ENCODE peak calls at places on chromosomes 11 and 22, in seven cellular contexts. One of them, this sample, is unnamed.

GRCh38 chr22:27614291-27615007 is 187.1 kb downstream of the MN1 start:
- DNase-seq in endodermal cell: no peak
- DNase-seq in activated T-cell treated with anti-CD3 and anti-CD28 coated beads for 24 hours: no peak
- DNase-seq in AG08396: no peak
- DNase-seq in posterior vena cava: peak; percentile 81
- DNase-seq in cardiac fibroblast: no peak
- DNase-seq in activated effector memory CD4-positive, alpha-beta T cell treated with Interleukin-2 at 50 U/mL for 16 hours: no peak
- DNase-seq in this sample: no peak

GRCh38 chr11:107606122-107606521 is 15.2 kb downstream of the ELMOD1 start:
- DNase-seq in AG08396: no peak
- DNase-seq in activated T-cell treated with anti-CD3 and anti-CD28 coated beads for 24 hours: no peak
- DNase-seq in cardiac fibroblast: no peak
- DNase-seq in activated effector memory CD4-positive, alpha-beta T cell treated with Interleukin-2 at 50 U/mL for 16 hours: no peak
- DNase-seq in posterior vena cava: no peak
- DNase-seq in endodermal cell: peak; percentile 70
- DNase-seq in this sample: no peak

GRCh38 chr11:116379185-116379828 is 393.5 kb downstream of the BUD13 start:
- DNase-seq in posterior vena cava: no peak
- DNase-seq in endodermal cell: peak; percentile 88
- DNase-seq in activated T-cell treated with anti-CD3 and anti-CD28 coated beads for 24 hours: no peak
- DNase-seq in activated effector memory CD4-positive, alpha-beta T cell treated with Interleukin-2 at 50 U/mL for 16 hours: no peak
- DNase-seq in AG08396: no peak
- DNase-seq in cardiac fibroblast: peak; percentile 23
- DNase-seq in this sample: no peak

GRCh38 chr22:38733329-38734202 is 22.2 kb downstream of the SUN2 start:
- DNase-seq in AG08396: peak; percentile 61
- DNase-seq in cardiac fibroblast: peak; percentile 32
- DNase-seq in endodermal cell: peak; percentile 86
- DNase-seq in activated effector memory CD4-positive, alpha-beta T cell treated with Interleukin-2 at 50 U/mL for 16 hours: peak; percentile 44
- DNase-seq in posterior vena cava: peak; percentile 81
- DNase-seq in activated T-cell treated with anti-CD3 and anti-CD28 coated beads for 24 hours: no peak
- DNase-seq in this sample: peak; percentile 62

GRCh38 chr11:65625628-65626342 is 10.2 kb downstream of the PCNX3 start:
- DNase-seq in AG08396: peak; percentile 70
- DNase-seq in activated effector memory CD4-positive, alpha-beta T cell treated with Interleukin-2 at 50 U/mL for 16 hours: peak; percentile 33
- DNase-seq in posterior vena cava: peak; percentile 91
- DNase-seq in activated T-cell treated with anti-CD3 and anti-CD28 coated beads for 24 hours: no peak
- DNase-seq in cardiac fibroblast: peak; percentile 51
- DNase-seq in endodermal cell: peak; percentile 81
- DNase-seq in this sample: peak; percentile 52

GRCh38 chr22:39943366-39943765 is 16.8 kb upstream of the TMA7B start:
- DNase-seq in cardiac fibroblast: no peak
- DNase-seq in posterior vena cava: no peak
- DNase-seq in AG08396: no peak
- DNase-seq in activated effector memory CD4-positive, alpha-beta T cell treated with Interleukin-2 at 50 U/mL for 16 hours: no peak
- DNase-seq in endodermal cell: peak; percentile 90
- DNase-seq in activated T-cell treated with anti-CD3 and anti-CD28 coated beads for 24 hours: no peak
- DNase-seq in this sample: no peak

GRCh38 chr22:33811686-33812085 is 108.6 kb downstream of the LARGE1 start:
- DNase-seq in AG08396: peak; percentile 52
- DNase-seq in posterior vena cava: peak; percentile 91
- DNase-seq in cardiac fibroblast: peak; percentile 74
- DNase-seq in activated effector memory CD4-positive, alpha-beta T cell treated with Interleukin-2 at 50 U/mL for 16 hours: no peak
- DNase-seq in endodermal cell: no peak
- DNase-seq in activated T-cell treated with anti-CD3 and anti-CD28 coated beads for 24 hours: no peak
- DNase-seq in this sample: peak; percentile 88

GRCh38 chr22:19974233-19974861 is 32.7 kb upstream of the TXNRD2 start:
- DNase-seq in posterior vena cava: no peak
- DNase-seq in cardiac fibroblast: peak; percentile 74
- DNase-seq in AG08396: peak; percentile 80
- DNase-seq in endodermal cell: peak; percentile 95
- DNase-seq in activated T-cell treated with anti-CD3 and anti-CD28 coated beads for 24 hours: no peak
- DNase-seq in activated effector memory CD4-positive, alpha-beta T cell treated with Interleukin-2 at 50 U/mL for 16 hours: no peak
- DNase-seq in this sample: peak; percentile 68

GRCh38 chr11:26204110-26204509 is 127.8 kb upstream of the ANO3 start:
- DNase-seq in cardiac fibroblast: no peak
- DNase-seq in activated T-cell treated with anti-CD3 and anti-CD28 coated beads for 24 hours: no peak
- DNase-seq in AG08396: no peak
- DNase-seq in activated effector memory CD4-positive, alpha-beta T cell treated with Interleukin-2 at 50 U/mL for 16 hours: no peak
- DNase-seq in posterior vena cava: no peak
- DNase-seq in endodermal cell: no peak
- DNase-seq in this sample: no peak

GRCh38 chr11:16364250-16364649 is 7.9 kb upstream of the SOX6 start:
- DNase-seq in activated T-cell treated with anti-CD3 and anti-CD28 coated beads for 24 hours: no peak
- DNase-seq in activated effector memory CD4-positive, alpha-beta T cell treated with Interleukin-2 at 50 U/mL for 16 hours: no peak
- DNase-seq in cardiac fibroblast: no peak
- DNase-seq in posterior vena cava: no peak
- DNase-seq in AG08396: no peak
- DNase-seq in endodermal cell: no peak
- DNase-seq in this sample: no peak

GRCh38 chr11:128226106-128226716 is 361.1 kb downstream of the ETS1 start:
- DNase-seq in endodermal cell: peak; percentile 71
- DNase-seq in activated T-cell treated with anti-CD3 and anti-CD28 coated beads for 24 hours: peak; percentile 45
- DNase-seq in posterior vena cava: no peak
- DNase-seq in activated effector memory CD4-positive, alpha-beta T cell treated with Interleukin-2 at 50 U/mL for 16 hours: no peak
- DNase-seq in cardiac fibroblast: no peak
- DNase-seq in AG08396: no peak
- DNase-seq in this sample: no peak

GRCh38 chr11:131118247-131118646 is 202.0 kb upstream of the SNX19 start:
- DNase-seq in cardiac fibroblast: no peak
- DNase-seq in activated effector memory CD4-positive, alpha-beta T cell treated with Interleukin-2 at 50 U/mL for 16 hours: no peak
- DNase-seq in posterior vena cava: no peak
- DNase-seq in AG08396: no peak
- DNase-seq in activated T-cell treated with anti-CD3 and anti-CD28 coated beads for 24 hours: no peak
- DNase-seq in endodermal cell: no peak
- DNase-seq in this sample: no peak

GRCh38 chr11:111759778-111760407 is 6.3 kb downstream of the PPP2R1B start:
- DNase-seq in activated effector memory CD4-positive, alpha-beta T cell treated with Interleukin-2 at 50 U/mL for 16 hours: no peak
- DNase-seq in AG08396: no peak
- DNase-seq in activated T-cell treated with anti-CD3 and anti-CD28 coated beads for 24 hours: no peak
- DNase-seq in cardiac fibroblast: no peak
- DNase-seq in posterior vena cava: no peak
- DNase-seq in endodermal cell: no peak
- DNase-seq in this sample: no peak

GRCh38 chr22:27749597-27750225 is 51.8 kb downstream of the MN1 start:
- DNase-seq in posterior vena cava: peak; percentile 73
- DNase-seq in endodermal cell: peak; percentile 82
- DNase-seq in activated T-cell treated with anti-CD3 and anti-CD28 coated beads for 24 hours: no peak
- DNase-seq in AG08396: peak; percentile 32
- DNase-seq in cardiac fibroblast: peak; percentile 72
- DNase-seq in activated effector memory CD4-positive, alpha-beta T cell treated with Interleukin-2 at 50 U/mL for 16 hours: no peak
- DNase-seq in this sample: peak; percentile 55

GRCh38 chr22:30870451-30871345 is 97.9 kb downstream of the MORC2 start:
- DNase-seq in activated T-cell treated with anti-CD3 and anti-CD28 coated beads for 24 hours: no peak
- DNase-seq in AG08396: no peak
- DNase-seq in endodermal cell: peak; percentile 32
- DNase-seq in activated effector memory CD4-positive, alpha-beta T cell treated with Interleukin-2 at 50 U/mL for 16 hours: no peak
- DNase-seq in posterior vena cava: peak; percentile 71
- DNase-seq in cardiac fibroblast: no peak
- DNase-seq in this sample: no peak

GRCh38 chr22:44664149-44664548 is 37.9 kb upstream of the PRR5 start:
- DNase-seq in activated effector memory CD4-positive, alpha-beta T cell treated with Interleukin-2 at 50 U/mL for 16 hours: peak; percentile 44
- DNase-seq in AG08396: no peak
- DNase-seq in activated T-cell treated with anti-CD3 and anti-CD28 coated beads for 24 hours: no peak
- DNase-seq in posterior vena cava: peak; percentile 88
- DNase-seq in endodermal cell: no peak
- DNase-seq in cardiac fibroblast: peak; percentile 77
- DNase-seq in this sample: no peak

GRCh38 chr22:27405672-27406388 is 395.7 kb downstream of the MN1 start:
- DNase-seq in activated T-cell treated with anti-CD3 and anti-CD28 coated beads for 24 hours: peak; percentile 1
- DNase-seq in posterior vena cava: no peak
- DNase-seq in cardiac fibroblast: peak; percentile 68
- DNase-seq in AG08396: peak; percentile 81
- DNase-seq in activated effector memory CD4-positive, alpha-beta T cell treated with Interleukin-2 at 50 U/mL for 16 hours: no peak
- DNase-seq in endodermal cell: peak; percentile 93
- DNase-seq in this sample: peak; percentile 81

GRCh38 chr22:25765016-25765367 is 23.0 kb downstream of the MYO18B start:
- DNase-seq in activated effector memory CD4-positive, alpha-beta T cell treated with Interleukin-2 at 50 U/mL for 16 hours: no peak
- DNase-seq in endodermal cell: no peak
- DNase-seq in cardiac fibroblast: no peak
- DNase-seq in posterior vena cava: no peak
- DNase-seq in AG08396: no peak
- DNase-seq in activated T-cell treated with anti-CD3 and anti-CD28 coated beads for 24 hours: no peak
- DNase-seq in this sample: no peak

GRCh38 chr11:61477734-61478148 is 30.8 kb upstream of the LRRC10B start:
- DNase-seq in activated effector memory CD4-positive, alpha-beta T cell treated with Interleukin-2 at 50 U/mL for 16 hours: peak; percentile 33
- DNase-seq in posterior vena cava: peak; percentile 89
- DNase-seq in cardiac fibroblast: peak; percentile 37
- DNase-seq in endodermal cell: peak; percentile 90
- DNase-seq in AG08396: peak; percentile 70
- DNase-seq in activated T-cell treated with anti-CD3 and anti-CD28 coated beads for 24 hours: peak; percentile 39
- DNase-seq in this sample: peak; percentile 65

GRCh38 chr11:115267228-115267627 is 237.0 kb downstream of the CADM1 start:
- DNase-seq in AG08396: no peak
- DNase-seq in posterior vena cava: no peak
- DNase-seq in endodermal cell: no peak
- DNase-seq in cardiac fibroblast: no peak
- DNase-seq in activated T-cell treated with anti-CD3 and anti-CD28 coated beads for 24 hours: no peak
- DNase-seq in activated effector memory CD4-positive, alpha-beta T cell treated with Interleukin-2 at 50 U/mL for 16 hours: no peak
- DNase-seq in this sample: no peak

GRCh38 chr11:70282012-70282411 is 11.5 kb downstream of the PPFIA1 start:
- DNase-seq in endodermal cell: no peak
- DNase-seq in AG08396: no peak
- DNase-seq in activated effector memory CD4-positive, alpha-beta T cell treated with Interleukin-2 at 50 U/mL for 16 hours: no peak
- DNase-seq in posterior vena cava: no peak
- DNase-seq in activated T-cell treated with anti-CD3 and anti-CD28 coated beads for 24 hours: no peak
- DNase-seq in cardiac fibroblast: no peak
- DNase-seq in this sample: no peak

GRCh38 chr22:28923826-28924732 is 40.7 kb downstream of the ZNRF3 start:
- DNase-seq in activated T-cell treated with anti-CD3 and anti-CD28 coated beads for 24 hours: no peak
- DNase-seq in activated effector memory CD4-positive, alpha-beta T cell treated with Interleukin-2 at 50 U/mL for 16 hours: no peak
- DNase-seq in posterior vena cava: no peak
- DNase-seq in cardiac fibroblast: no peak
- DNase-seq in AG08396: no peak
- DNase-seq in endodermal cell: no peak
- DNase-seq in this sample: no peak

GRCh38 chr11:103682318-103683184 is 353.9 kb upstream of the DDI1 start:
- DNase-seq in cardiac fibroblast: peak; percentile 94
- DNase-seq in endodermal cell: peak; percentile 89
- DNase-seq in AG08396: peak; percentile 55
- DNase-seq in activated T-cell treated with anti-CD3 and anti-CD28 coated beads for 24 hours: peak; percentile 12
- DNase-seq in posterior vena cava: no peak
- DNase-seq in activated effector memory CD4-positive, alpha-beta T cell treated with Interleukin-2 at 50 U/mL for 16 hours: peak; percentile 2
- DNase-seq in this sample: peak; percentile 76

GRCh38 chr22:22973336-22973735 is 85.7 kb downstream of the IGLL5 start:
- DNase-seq in activated effector memory CD4-positive, alpha-beta T cell treated with Interleukin-2 at 50 U/mL for 16 hours: no peak
- DNase-seq in posterior vena cava: no peak
- DNase-seq in AG08396: no peak
- DNase-seq in cardiac fibroblast: no peak
- DNase-seq in endodermal cell: no peak
- DNase-seq in activated T-cell treated with anti-CD3 and anti-CD28 coated beads for 24 hours: no peak
- DNase-seq in this sample: no peak

GRCh38 chr11:108012139-108012725 is 3.5 kb downstream of the CUL5 start:
- DNase-seq in AG08396: no peak
- DNase-seq in endodermal cell: no peak
- DNase-seq in cardiac fibroblast: no peak
- DNase-seq in activated T-cell treated with anti-CD3 and anti-CD28 coated beads for 24 hours: no peak
- DNase-seq in activated effector memory CD4-positive, alpha-beta T cell treated with Interleukin-2 at 50 U/mL for 16 hours: no peak
- DNase-seq in posterior vena cava: no peak
- DNase-seq in this sample: no peak

GRCh38 chr11:91981995-91982394 is 242.6 kb upstream of the FAT3 start:
- DNase-seq in AG08396: peak; percentile 47
- DNase-seq in posterior vena cava: peak; percentile 87
- DNase-seq in cardiac fibroblast: peak; percentile 96
- DNase-seq in activated T-cell treated with anti-CD3 and anti-CD28 coated beads for 24 hours: no peak
- DNase-seq in endodermal cell: no peak
- DNase-seq in activated effector memory CD4-positive, alpha-beta T cell treated with Interleukin-2 at 50 U/mL for 16 hours: no peak
- DNase-seq in this sample: peak; percentile 94

GRCh38 chr11:26286472-26287066 is 45.4 kb upstream of the ANO3 start:
- DNase-seq in AG08396: peak; percentile 16
- DNase-seq in activated T-cell treated with anti-CD3 and anti-CD28 coated beads for 24 hours: no peak
- DNase-seq in activated effector memory CD4-positive, alpha-beta T cell treated with Interleukin-2 at 50 U/mL for 16 hours: no peak
- DNase-seq in cardiac fibroblast: peak; percentile 36
- DNase-seq in posterior vena cava: no peak
- DNase-seq in endodermal cell: peak; percentile 71
- DNase-seq in this sample: peak; percentile 4

GRCh38 chr11:65574963-65575567 is 788 bp upstream of the EHBP1L1 start:
- DNase-seq in activated T-cell treated with anti-CD3 and anti-CD28 coated beads for 24 hours: no peak
- DNase-seq in endodermal cell: peak; percentile 70
- DNase-seq in posterior vena cava: peak; percentile 82
- DNase-seq in cardiac fibroblast: no peak
- DNase-seq in activated effector memory CD4-positive, alpha-beta T cell treated with Interleukin-2 at 50 U/mL for 16 hours: no peak
- DNase-seq in AG08396: no peak
- DNase-seq in this sample: no peak

GRCh38 chr22:23685205-23685784 is 5.5 kb upstream of the RGL4 start:
- DNase-seq in activated T-cell treated with anti-CD3 and anti-CD28 coated beads for 24 hours: no peak
- DNase-seq in cardiac fibroblast: peak; percentile 15
- DNase-seq in endodermal cell: no peak
- DNase-seq in activated effector memory CD4-positive, alpha-beta T cell treated with Interleukin-2 at 50 U/mL for 16 hours: no peak
- DNase-seq in posterior vena cava: peak; percentile 80
- DNase-seq in AG08396: peak; percentile 47
- DNase-seq in this sample: peak; percentile 44

GRCh38 chr22:41885576-41885975 is 29.3 kb downstream of the SHISA8 start:
- DNase-seq in activated effector memory CD4-positive, alpha-beta T cell treated with Interleukin-2 at 50 U/mL for 16 hours: no peak
- DNase-seq in cardiac fibroblast: no peak
- DNase-seq in endodermal cell: no peak
- DNase-seq in posterior vena cava: no peak
- DNase-seq in activated T-cell treated with anti-CD3 and anti-CD28 coated beads for 24 hours: no peak
- DNase-seq in AG08396: no peak
- DNase-seq in this sample: no peak

GRCh38 chr11:48107188-48107704 is 109.4 kb upstream of the OR4B1 start:
- DNase-seq in activated T-cell treated with anti-CD3 and anti-CD28 coated beads for 24 hours: peak; percentile 38
- DNase-seq in cardiac fibroblast: no peak
- DNase-seq in activated effector memory CD4-positive, alpha-beta T cell treated with Interleukin-2 at 50 U/mL for 16 hours: no peak
- DNase-seq in AG08396: peak; percentile 56
- DNase-seq in posterior vena cava: no peak
- DNase-seq in endodermal cell: no peak
- DNase-seq in this sample: peak; percentile 67

GRCh38 chr11:62908468-62909072 is 12.6 kb downstream of the CHRM1 start:
- DNase-seq in posterior vena cava: no peak
- DNase-seq in cardiac fibroblast: no peak
- DNase-seq in activated T-cell treated with anti-CD3 and anti-CD28 coated beads for 24 hours: no peak
- DNase-seq in activated effector memory CD4-positive, alpha-beta T cell treated with Interleukin-2 at 50 U/mL for 16 hours: no peak
- DNase-seq in AG08396: no peak
- DNase-seq in endodermal cell: no peak
- DNase-seq in this sample: no peak

This sample was measured in AG08395.